ENCODE peak calls at places on chromosomes 1 and 21, in eight cellular contexts. C is stomach, L is fibroblast of mammary gland, Z is nephron progenitor cell, J is H9, S is endothelial cell, X is mesothelial cell of epicardium, U is osteoblast. I is an unnamed sample.
A peak's percentile ranks its signal among the peaks of the same experiment; 100 is the strongest.

GRCh38 chr1:232589809-232590741 is 39.9 kb downstream of the SIPA1L2 start:
- DNase-seq in X (no peak), U (no peak), S (peak; percentile 36), C (no peak), Z (no peak), L (no peak), J (no peak), I (peak; percentile 33)

GRCh38 chr1:212364985-212365384 is 49.7 kb downstream of the PACC1 start:
- DNase-seq in C (no peak), L (peak; percentile 12), U (no peak), S (no peak), J (no peak), X (no peak), Z (no peak), I (no peak)

GRCh38 chr1:31573261-31573660 is 3.1 kb upstream of the TINAGL1 start:
- DNase-seq in S (no peak), Z (no peak), U (no peak), J (no peak), C (no peak), L (no peak), X (no peak), I (no peak)

GRCh38 chr1:91166106-91166712 is 144.4 kb upstream of the ZNF644 start:
- DNase-seq in U (peak; percentile 50), S (peak; percentile 55), L (peak; percentile 53), Z (peak; percentile 66), J (peak; percentile 64), X (peak; percentile 61), C (peak; percentile 49), I (peak; percentile 68)

GRCh38 chr1:245716561-245716960 is 561.8 kb downstream of the KIF26B start:
- DNase-seq in J (no peak), Z (no peak), C (no peak), S (no peak), L (no peak), X (no peak), U (no peak), I (no peak)

GRCh38 chr1:30106125-30106524 is 617.3 kb downstream of the MATN1 start:
- DNase-seq in C (no peak), Z (peak; percentile 70), U (peak; percentile 78), L (peak; percentile 17), X (peak; percentile 68), S (peak; percentile 78), J (peak; percentile 87), I (peak; percentile 22)

GRCh38 chr1:213179784-213180183 is 128.7 kb downstream of the RPS6KC1 start:
- DNase-seq in J (no peak), X (no peak), L (no peak), U (no peak), Z (no peak), C (no peak), S (no peak), I (no peak)

GRCh38 chr21:46057111-46057709 is 40.7 kb upstream of the COL6A2 start:
- DNase-seq in C (no peak), Z (no peak), J (peak; percentile 27), S (no peak), U (peak; percentile 66), L (no peak), X (no peak), I (no peak)

GRCh38 chr1:155184835-155185782 is 11.5 kb downstream of the TRIM46 start:
- DNase-seq in S (no peak), L (no peak), C (peak; percentile 93), Z (no peak), J (no peak), X (no peak), U (peak; percentile 76), I (no peak)

GRCh38 chr1:203306970-203307541 is 1.7 kb downstream of the BTG2 start:
- DNase-seq in Z (peak; percentile 25), U (no peak), L (no peak), X (no peak), S (no peak), C (peak; percentile 48), J (no peak), I (no peak)

GRCh38 chr1:151898519-151898991 is 10.8 kb downstream of the THEM4 start:
- DNase-seq in J (no peak), C (peak; percentile 28), U (no peak), L (no peak), S (no peak), Z (no peak), X (no peak), I (no peak)

GRCh38 chr1:47725732-47726495 is 271.3 kb downstream of the TRABD2B start:
- DNase-seq in Z (peak; percentile 85), S (peak; percentile 83), X (peak; percentile 79), C (peak; percentile 80), J (peak; percentile 86), L (peak; percentile 71), U (peak; percentile 96), I (peak; percentile 76)

GRCh38 chr1:93434088-93434487 is 13.8 kb upstream of the FNBP1L start:
- DNase-seq in C (no peak), Z (no peak), L (no peak), U (no peak), S (no peak), J (no peak), X (no peak), I (no peak)

GRCh38 chr21:43864806-43865470 is at the start of gene AGPAT3:
- DNase-seq in U (peak; percentile 88), Z (peak; percentile 56), J (no peak), X (no peak), L (no peak), C (no peak), S (no peak), I (no peak)

GRCh38 chr1:159798893-159799292 is 3.3 kb upstream of the FCRL6 start:
- DNase-seq in J (peak; percentile 86), U (peak; percentile 89), L (peak; percentile 92), X (peak; percentile 47), S (peak; percentile 60), Z (peak; percentile 52), C (peak; percentile 74), I (peak; percentile 95)

GRCh38 chr1:163932901-163933300 is 611.1 kb downstream of the NUF2 start:
- DNase-seq in Z (no peak), X (no peak), S (no peak), J (no peak), C (no peak), U (no peak), L (no peak), I (no peak)

GRCh38 chr1:29382851-29383588 is 146.7 kb downstream of the PTPRU start:
- DNase-seq in C (no peak), X (peak; percentile 37), Z (no peak), J (no peak), S (no peak), L (no peak), U (no peak), I (no peak)

GRCh38 chr1:34871443-34872132 is 12.0 kb upstream of the SMIM12 start:
- DNase-seq in S (no peak), C (no peak), X (no peak), U (no peak), L (peak; percentile 6), Z (no peak), J (no peak), I (peak; percentile 2)

GRCh38 chr1:206925116-206925736 is 3.5 kb upstream of the FCMR start:
- DNase-seq in U (no peak), X (no peak), S (no peak), C (peak; percentile 52), L (no peak), J (peak; percentile 64), Z (no peak), I (no peak)

DNA sequence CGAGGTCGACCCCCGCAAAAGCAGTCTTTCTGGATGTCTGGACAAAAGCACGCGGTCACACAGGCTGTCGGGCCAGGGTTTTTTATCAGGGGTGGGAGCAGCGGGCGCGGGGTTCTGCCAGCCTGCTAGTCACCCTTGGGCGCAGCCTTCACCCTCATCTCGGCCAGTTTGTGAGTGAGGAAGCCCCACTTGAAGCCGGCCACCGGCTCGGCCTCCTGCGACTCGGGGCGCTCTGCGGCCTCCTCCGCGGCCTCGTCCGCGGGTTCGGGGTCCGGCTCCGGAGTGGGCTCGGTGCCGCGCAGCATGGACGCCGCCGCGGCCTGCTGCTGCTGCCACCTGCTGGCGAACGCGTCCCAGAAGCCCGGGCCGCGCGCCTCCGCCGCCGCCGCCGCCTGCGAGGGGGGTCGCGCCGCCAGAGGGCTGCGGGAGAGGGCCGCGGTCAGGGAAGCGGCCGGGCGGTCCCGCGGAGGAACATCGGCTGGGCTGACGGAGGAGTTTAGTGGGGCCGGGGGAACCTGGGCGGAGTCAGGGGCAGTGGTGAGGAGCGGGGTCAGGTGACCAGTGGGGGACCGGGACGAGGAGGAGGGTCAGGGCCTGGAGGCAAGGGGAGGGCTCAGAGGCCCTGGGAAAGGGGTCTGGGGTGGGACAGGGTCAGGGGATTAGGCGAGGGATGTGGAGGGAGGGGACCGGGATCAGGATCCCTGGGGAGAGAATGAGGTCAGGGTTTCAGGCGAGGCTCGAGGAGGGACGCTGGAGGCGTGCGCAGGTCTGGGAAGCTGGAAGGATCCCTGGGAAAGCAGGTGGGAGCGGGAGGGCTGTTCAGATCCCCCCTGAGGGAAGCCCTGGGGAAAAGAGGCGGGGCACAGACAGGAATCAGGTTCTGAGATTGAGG is 4.5 kb downstream of the C1orf232 start:
- DNase-seq in J (peak; percentile 85), Z (peak; percentile 91), S (peak; percentile 78), L (peak; percentile 9), C (peak; percentile 53), X (peak; percentile 77), U (peak; percentile 96), I (no peak)
- TF ChIP-seq CTCF in J (peak; percentile 75), Z (peak; percentile 31), S (peak; percentile 80), L (no peak), C (peak; percentile 60), X (peak; percentile 34), U (peak; percentile 34), I (peak; percentile 78)

GRCh38 chr1:201696217-201696761 is 132.7 kb upstream of the IPO9 start:
- DNase-seq in L (peak; percentile 98), X (no peak), S (no peak), Z (no peak), U (peak; percentile 95), J (no peak), C (peak; percentile 88), I (peak; percentile 100)
- TF ChIP-seq CTCF in L (peak; percentile 2), X (no peak), S (no peak), Z (no peak), U (no peak), J (no peak), C (no peak), I (peak; percentile 6)

GRCh38 chr1:221203224-221204054 is 324.2 kb downstream of the HLX start:
- DNase-seq in J (peak; percentile 76), X (peak; percentile 85), S (peak; percentile 85), C (peak; percentile 69), Z (peak; percentile 87), L (peak; percentile 82), U (peak; percentile 58), I (peak; percentile 94)
- TF ChIP-seq CTCF in J (peak; percentile 89), X (peak; percentile 92), S (peak; percentile 97), C (peak; percentile 69), Z (peak; percentile 90), L (peak; percentile 94), U (peak; percentile 82), I (peak; percentile 99)

GRCh38 chr1:54403377-54403776 is 2.8 kb downstream of the SSBP3 start:
- DNase-seq in Z (no peak), J (no peak), X (no peak), S (no peak), L (no peak), C (no peak), U (no peak), I (no peak)

GRCh38 chr1:54402896-54403295 is 3.3 kb downstream of the SSBP3 start:
- DNase-seq in C (peak; percentile 47), X (no peak), S (no peak), J (no peak), L (no peak), U (no peak), Z (no peak), I (no peak)

GRCh38 chr1:54399765-54400164 is 6.4 kb downstream of the SSBP3 start:
- DNase-seq in U (no peak), X (no peak), Z (no peak), L (no peak), C (no peak), J (no peak), S (no peak), I (no peak)

GRCh38 chr1:54400321-54400720 is 5.9 kb downstream of the SSBP3 start:
- DNase-seq in X (no peak), C (no peak), L (no peak), Z (no peak), J (no peak), S (no peak), U (no peak), I (no peak)

GRCh38 chr1:54401799-54402198 is 4.4 kb downstream of the SSBP3 start:
- DNase-seq in J (no peak), L (no peak), S (no peak), U (no peak), C (peak; percentile 76), Z (no peak), X (no peak), I (no peak)
- TF ChIP-seq CTCF in J (no peak), L (no peak), S (no peak), U (no peak), C (no peak), Z (no peak), X (no peak), I (no peak)